ENCODE peak calls at places on chromosomes 2 and 18, in six cellular contexts. S is PC-9; M is fibroblast of lung; K is CD8-positive, alpha-beta memory T cell; Q is endodermal cell; O is CD4-positive, alpha-beta memory T cell. R is an unnamed sample.

GRCh38 chr2:61005736-61006135 is 11.8 kb upstream of the PEX13 start:
- DNase-seq in S (no peak), M (no peak), K (no peak), Q (no peak), O (no peak), R (no peak)

GRCh38 chr18:72194072-72194471 is 350.1 kb downstream of the CBLN2 start:
- DNase-seq in S (no peak), M (no peak), K (no peak), Q (no peak), O (no peak), R (no peak)

GRCh38 chr2:173148520-173148919 is 72.9 kb downstream of the MAP3K20 start:
- DNase-seq in S (no peak), M (no peak), K (no peak), Q (no peak), O (no peak), R (no peak)

GRCh38 chr2:43519711-43520221 is 76.1 kb downstream of the THADA start:
- DNase-seq in S (peak; percentile 15), M (peak; percentile 88), K (no peak), Q (no peak), O (no peak), R (no peak)

GRCh38 chr2:70651014-70651413 is 97.4 kb upstream of the TGFA start:
- DNase-seq in S (no peak), M (no peak), K (no peak), Q (no peak), O (no peak), R (no peak)

GRCh38 chr2:37925063-37925897 is at the start of gene RMDN2:
- DNase-seq in S (peak; percentile 95), M (peak; percentile 91), K (peak; percentile 56), Q (peak; percentile 99), O (peak; percentile 71), R (peak; percentile 59)

GRCh38 chr2:145649061-145649460 is 1129.1 kb upstream of the ZEB2 start:
- DNase-seq in S (no peak), M (no peak), K (no peak), Q (no peak), O (no peak), R (no peak)

GRCh38 chr18:77062518-77063003 is 70.0 kb downstream of the MBP start:
- DNase-seq in S (no peak), M (peak; percentile 74), K (peak; percentile 48), Q (no peak), O (peak; percentile 90), R (no peak)

GRCh38 chr2:95273911-95274290 is 348 bp upstream of the PROM2 start:
- DNase-seq in S (no peak), M (no peak), K (no peak), Q (no peak), O (no peak), R (no peak)

GRCh38 chr2:113324684-113325160 is 46.0 kb upstream of the PAX8 start:
- DNase-seq in S (peak; percentile 67), M (peak; percentile 67), K (no peak), Q (peak; percentile 88), O (peak; percentile 9), R (no peak)

GRCh38 chr18:45378308-45378707 is 237.0 kb upstream of the SLC14A2 start:
- DNase-seq in S (no peak), M (no peak), K (no peak), Q (no peak), O (no peak), R (no peak)

GRCh38 chr18:29174891-29175290 is 998.0 kb upstream of the CDH2 start:
- DNase-seq in S (no peak), M (no peak), K (no peak), Q (no peak), O (no peak), R (no peak)

GRCh38 chr2:241137276-241138190 is 11.7 kb downstream of the PASK start:
- DNase-seq in S (no peak), M (no peak), K (no peak), Q (no peak), O (no peak), R (no peak)

GRCh38 chr2:20916604-20917286 is 93.8 kb upstream of the LDAH start:
- DNase-seq in S (no peak), M (peak; percentile 25), K (no peak), Q (peak; percentile 78), O (no peak), R (no peak)

GRCh38 chr18:9362869-9363268 is 28.3 kb downstream of the TWSG1 start:
- DNase-seq in S (peak; percentile 33), M (no peak), K (no peak), Q (no peak), O (no peak), R (no peak)

GRCh38 chr18:32049393-32050161 is 31.0 kb downstream of the RNF125 start:
- DNase-seq in S (no peak), M (no peak), K (peak; percentile 25), Q (no peak), O (peak; percentile 28), R (no peak)

GRCh38 chr2:45578056-45578843 is 32.8 kb downstream of the SRBD1 start:
- DNase-seq in S (no peak), M (peak; percentile 72), K (no peak), Q (peak; percentile 59), O (peak; percentile 22), R (no peak)

GRCh38 chr2:130823886-130824491 is 12.7 kb upstream of the ARHGEF4 start:
- DNase-seq in S (no peak), M (no peak), K (no peak), Q (peak; percentile 47), O (no peak), R (no peak)

GRCh38 chr2:79882548-79882947 is 369.7 kb downstream of the CTNNA2 start:
- DNase-seq in S (no peak), M (no peak), K (no peak), Q (no peak), O (no peak), R (no peak)

DNA sequence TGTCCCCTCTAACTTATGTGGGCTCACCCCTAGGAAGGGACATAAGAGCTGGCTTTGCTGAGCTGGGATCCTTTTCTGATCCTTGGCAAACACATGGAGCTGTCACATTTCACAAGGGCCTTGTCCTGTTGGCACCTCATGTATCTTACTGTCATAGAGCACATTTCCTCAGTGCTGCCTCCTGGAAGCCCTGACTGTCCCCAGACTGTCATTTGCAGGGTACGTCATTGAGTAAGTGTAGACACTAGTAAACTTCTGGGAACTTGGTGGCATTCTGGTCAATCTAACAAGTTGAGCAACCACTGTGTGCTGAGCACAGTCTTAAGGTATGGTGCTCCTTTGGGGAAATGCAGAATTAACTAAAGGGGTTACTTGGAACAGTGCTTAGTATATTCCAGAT is 94.5 kb upstream of the IL1R2 start:
- DNase-seq in S (no peak), M (no peak), K (no peak), Q (no peak), O (no peak), R (no peak)
- H3K27ac ChIP-seq in S (no peak overlapping the region), M (no peak overlapping the region), K (no peak overlapping the region), Q (no peak overlapping the region), O (no peak overlapping the region), R (no peak overlapping the region)

DNA sequence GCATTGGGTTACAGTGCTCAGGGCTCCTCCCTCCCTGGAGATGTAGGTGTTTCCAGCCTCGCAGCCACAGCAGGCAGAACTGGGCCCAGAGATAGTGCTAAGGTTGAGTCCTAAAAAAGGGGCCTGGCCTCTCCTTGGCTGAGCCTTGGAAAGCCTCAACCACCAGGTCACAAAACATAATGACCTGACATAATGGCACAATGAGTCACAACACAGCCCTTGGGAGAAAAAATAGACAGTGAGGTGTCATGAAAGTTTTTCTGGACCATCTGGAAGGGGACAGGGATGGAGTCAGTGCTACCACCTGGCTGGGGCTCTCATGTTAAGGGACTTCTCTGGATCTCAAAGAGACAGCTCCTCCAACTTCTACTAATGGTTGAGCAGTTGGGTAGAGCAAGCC is 92.4 kb upstream of the LCLAT1 start:
- DNase-seq in S (no peak), M (no peak), K (no peak), Q (no peak), O (no peak), R (no peak)
- H3K27ac ChIP-seq in S (no peak overlapping the region), M (no peak overlapping the region), K (no peak overlapping the region), Q (no peak overlapping the region), O (no peak overlapping the region), R (no peak overlapping the region)

GRCh38 chr2:220224711-220225519 is 597.5 kb downstream of the SLC4A3 start:
- DNase-seq in S (peak; percentile 41), M (peak; percentile 90), K (no peak), Q (no peak), O (no peak), R (no peak)
- H3K27ac ChIP-seq in S (peak overlapping the region; percentile 90), M (no peak overlapping the region), K (no peak overlapping the region), Q (no peak overlapping the region), O (no peak overlapping the region), R (no peak overlapping the region)

GRCh38 chr2:12170151-12170550 is 423.7 kb downstream of the LPIN1 start:
- DNase-seq in S (no peak), M (no peak), K (no peak), Q (no peak), O (no peak), R (no peak)
- H3K27ac ChIP-seq in S (no peak overlapping the region), M (peak overlapping the region; percentile 65), K (no peak overlapping the region), Q (no peak overlapping the region), O (no peak overlapping the region), R (peak overlapping the region; percentile 71)

GRCh38 chr2:155111070-155111469 is 412.6 kb downstream of the KCNJ3 start:
- DNase-seq in S (no peak), M (no peak), K (no peak), Q (no peak), O (no peak), R (no peak)
- H3K27ac ChIP-seq in S (no peak overlapping the region), M (no peak overlapping the region), K (no peak overlapping the region), Q (no peak overlapping the region), O (no peak overlapping the region), R (no peak overlapping the region)

GRCh38 chr2:101064868-101065549 is 62.9 kb downstream of the RPL31 start:
- DNase-seq in S (peak; percentile 34), M (peak; percentile 27), K (no peak), Q (no peak), O (no peak), R (no peak)
- H3K27ac ChIP-seq in S (peak overlapping the region; percentile 66), M (peak overlapping the region; percentile 34), K (no peak overlapping the region), Q (peak overlapping the region; percentile 0), O (no peak overlapping the region), R (no peak overlapping the region)

GRCh38 chr2:96870631-96871255 is 863 bp upstream of the SEMA4C start:
- DNase-seq in S (no peak), M (no peak), K (peak; percentile 56), Q (no peak), O (peak; percentile 79), R (no peak)
- H3K27ac ChIP-seq in S (no peak overlapping the region), M (no peak overlapping the region), K (peak overlapping the region; percentile 77), Q (no peak overlapping the region), O (peak overlapping the region; percentile 71), R (peak overlapping the region; percentile 94)